ENCODE peak calls at places on chromosomes 4 and X, in four cellular contexts. W, D, N and E are unnamed samples.

GRCh38 chr4:177339794-177340374 is 30.2 kb downstream of the NEIL3 start:
- DNase-seq in D (peak), N (no peak), W (no peak), E (peak)

GRCh38 chr4:24912252-24913098 is at the start of gene CCDC149:
- DNase-seq in W (no peak), N (no peak), D (peak), E (no peak)

GRCh38 chr4:3235581-3235980 is 13.4 kb upstream of the MSANTD1 start:
- DNase-seq in W (no peak), N (no peak), D (no peak), E (no peak)

GRCh38 chr4:175946472-175947116 is 119.0 kb upstream of the WDR17 start:
- DNase-seq in N (no peak), D (peak), W (no peak), E (no peak)

GRCh38 chr4:121686265-121686664 is 10.5 kb downstream of the ANXA5 start:
- DNase-seq in N (no peak), D (no peak), W (no peak), E (no peak)

GRCh38 chr4:184643726-184644125 is 5.5 kb downstream of the CASP3 start:
- DNase-seq in D (no peak), W (no peak), N (no peak), E (no peak)

GRCh38 chrX:130555341-130555740 is 153.6 kb downstream of the RBMX2 start:
- DNase-seq in W (no peak), D (no peak), N (no peak), E (peak)

GRCh38 chr4:133513891-133514290 is 364.8 kb downstream of the PCDH10 start:
- DNase-seq in N (no peak), W (no peak), D (peak), E (no peak)

GRCh38 chr4:75547647-75548387 is 8.0 kb upstream of the ODAPH start:
- DNase-seq in D (peak), N (no peak), W (no peak), E (peak)

GRCh38 chr4:42136371-42136770 is 16.1 kb downstream of the BEND4 start:
- DNase-seq in D (no peak), N (no peak), W (no peak), E (no peak)

GRCh38 chr4:20254517-20255250 is 3.0 kb downstream of the SLIT2 start:
- DNase-seq in W (no peak), D (peak), N (no peak), E (no peak)

GRCh38 chr4:96175871-96176270 is 336.0 kb downstream of the PDHA2 start:
- DNase-seq in N (no peak), W (no peak), D (no peak), E (no peak)

GRCh38 chrX:139203681-139204575 is 326.6 kb upstream of the F9 start:
- DNase-seq in D (no peak), N (no peak), W (no peak), E (no peak)

GRCh38 chr4:71867598-71867997 is 83.7 kb upstream of the GC start:
- DNase-seq in N (no peak), W (no peak), D (no peak), E (no peak)

GRCh38 chr4:54659213-54660144 is 1.7 kb downstream of the KIT start:
- DNase-seq in D (peak), W (no peak), N (no peak), E (no peak)

GRCh38 chr4:72666910-72667309 is 97.9 kb upstream of the ADAMTS3 start:
- DNase-seq in W (peak), D (no peak), N (no peak), E (no peak)

GRCh38 chr4:2757426-2757825 is 1.3 kb upstream of the TNIP2 start:
- DNase-seq in W (no peak), N (no peak), D (no peak), E (no peak)

GRCh38 chr4:183099537-183100297 is 660 bp downstream of the WWC2 start:
- DNase-seq in W (no peak), N (no peak), D (no peak), E (no peak)

GRCh38 chr4:146291313-146291712 is 77.0 kb downstream of the REELD1 start:
- DNase-seq in D (no peak), N (no peak), W (no peak), E (no peak)

GRCh38 chr4:1234811-1235292 is 14.1 kb downstream of the CTBP1 start:
- DNase-seq in D (no peak), N (no peak), W (no peak), E (no peak)

GRCh38 chr4:119209077-119209476 is 3.4 kb upstream of the USP53 start:
- DNase-seq in D (peak), N (peak), W (no peak), E (peak)

GRCh38 chrX:43469391-43470054 is 186.6 kb upstream of the MAOA start:
- DNase-seq in W (no peak), D (no peak), N (no peak), E (no peak)

GRCh38 chrX:18252644-18253359 is 32.1 kb upstream of the BEND2 start:
- DNase-seq in W (no peak), D (peak), N (no peak), E (no peak)

GRCh38 chr4:185880571-185880970 is 68.6 kb upstream of the SORBS2 start:
- DNase-seq in N (no peak), D (no peak), W (no peak), E (no peak)

GRCh38 chr4:149404143-149404542 is 411.5 kb downstream of the IQCM start:
- DNase-seq in W (no peak), D (no peak), N (no peak), E (no peak)

DNA sequence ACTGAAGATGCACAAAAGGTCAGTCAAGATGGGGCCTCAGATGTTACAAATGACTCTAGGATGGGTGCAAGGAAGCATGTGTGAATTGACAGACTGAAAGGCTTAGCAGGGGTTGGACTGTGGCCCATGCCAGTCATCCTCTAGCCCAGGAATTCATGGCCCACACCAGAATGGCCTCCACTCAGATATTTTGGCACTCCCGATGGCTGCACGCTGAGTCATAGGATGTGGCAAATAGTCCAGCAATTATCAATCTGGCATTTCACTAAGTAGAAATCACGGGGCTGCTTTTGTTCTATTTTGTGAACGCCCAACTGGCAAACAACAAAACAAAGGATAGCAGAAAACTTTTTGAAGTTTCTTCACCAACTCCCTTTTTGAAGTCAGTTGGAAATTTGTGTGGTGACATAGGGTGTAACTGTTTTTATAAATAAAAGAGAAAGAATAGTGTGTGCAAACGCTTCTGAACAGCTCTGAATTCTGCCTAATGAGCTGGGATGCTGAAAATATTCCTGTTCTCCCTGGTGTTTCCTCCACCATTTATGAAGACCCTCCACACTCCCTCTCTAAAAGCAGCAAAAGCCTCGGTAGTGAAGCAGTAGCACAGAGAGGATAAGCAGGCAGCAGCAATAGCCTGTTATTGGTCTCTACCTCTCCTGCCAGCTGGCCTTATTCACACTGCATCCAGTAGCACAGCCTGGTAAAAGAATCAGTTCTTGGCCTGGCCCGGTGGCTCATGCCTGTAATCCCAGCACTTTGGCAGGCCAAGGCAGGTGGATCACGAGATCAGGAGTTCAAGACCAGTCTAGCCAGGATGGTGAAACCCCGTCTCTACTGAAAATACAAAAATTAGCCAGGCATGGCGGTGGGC is 406.2 kb downstream of the IQCM start:
- DNase-seq in W (no peak), D (peak), N (peak), E (peak)
- H3K4me3 ChIP-seq in W (no peak), D (no peak), N (no peak), E (no peak)

GRCh38 chr4:7103031-7103598 is 35.3 kb upstream of the GRPEL1 start:
- DNase-seq in D (peak), N (peak), W (no peak), E (no peak)
- TF ChIP-seq CTCF in D (no peak), N (no peak), W (no peak), E (no peak)

GRCh38 chr4:38695844-38696243 is 31.8 kb downstream of the KLF3 start:
- DNase-seq in D (no peak), N (no peak), W (no peak), E (no peak)

GRCh38 chr4:38696697-38697096 is 32.7 kb downstream of the KLF3 start:
- DNase-seq in W (no peak), N (no peak), D (peak), E (no peak)

GRCh38 chr4:38694330-38694729 is 30.3 kb downstream of the KLF3 start:
- DNase-seq in D (no peak), N (no peak), W (no peak), E (no peak)

GRCh38 chr4:38703625-38704024 is 39.6 kb downstream of the KLF3 start:
- DNase-seq in W (no peak), D (no peak), N (no peak), E (no peak)

DNA sequence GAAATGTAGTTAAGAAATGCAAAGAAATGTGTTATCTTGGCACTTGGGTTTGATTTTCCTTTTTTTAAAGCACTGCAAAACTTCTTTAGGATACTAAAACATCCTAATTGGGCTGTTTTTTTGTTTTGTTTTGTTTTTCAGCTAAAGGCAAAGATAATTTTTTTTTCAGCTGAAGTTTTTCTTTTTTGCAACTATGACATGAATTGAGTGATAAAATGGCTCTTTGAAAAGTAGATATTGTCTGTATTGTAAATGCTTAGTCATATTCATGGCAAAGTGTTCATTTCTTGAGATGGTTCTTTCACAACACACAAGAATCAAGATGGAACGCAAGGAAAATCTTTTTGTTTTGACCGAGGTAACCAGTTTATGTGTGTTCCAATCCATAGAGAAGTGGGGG is 35.1 kb downstream of the KLF3 start:
- DNase-seq in N (no peak), W (no peak), D (no peak), E (no peak)
- H3K4me3 ChIP-seq in N (no peak), W (no peak), D (no peak), E (no peak)

GRCh38 chr4:7814451-7814850 is 125.2 kb downstream of the AFAP1 start:
- DNase-seq in W (no peak), N (no peak), D (no peak), E (no peak)

GRCh38 chr4:7816771-7817170 is 122.9 kb downstream of the AFAP1 start:
- DNase-seq in N (no peak), D (no peak), W (no peak), E (no peak)

GRCh38 chr4:7815981-7816380 is 123.7 kb downstream of the AFAP1 start:
- DNase-seq in D (no peak), W (no peak), N (no peak), E (no peak)

GRCh38 chr4:7813674-7814073 is 126.0 kb downstream of the AFAP1 start:
- DNase-seq in W (no peak), N (peak), D (peak), E (no peak)

DNA sequence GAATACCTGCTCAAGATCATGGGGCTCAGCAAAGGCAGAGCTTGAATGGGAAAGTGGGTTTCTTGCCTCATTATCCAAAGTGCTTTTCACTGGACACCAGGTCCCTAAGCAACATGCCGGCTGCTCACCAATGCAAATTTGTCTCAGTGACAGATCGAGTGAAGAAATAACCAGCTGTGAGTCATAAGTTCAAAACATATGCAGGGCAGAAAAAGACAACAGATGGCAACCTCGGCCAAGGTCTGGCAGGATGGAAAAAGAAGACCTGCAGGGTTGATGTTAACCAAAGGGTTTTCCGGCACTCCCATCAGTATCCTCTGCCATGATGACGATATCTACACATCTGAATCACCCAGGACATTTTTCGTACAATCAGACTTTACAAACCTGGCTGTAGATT is 124.1 kb downstream of the AFAP1 start:
- DNase-seq in W (no peak), N (no peak), D (peak), E (no peak)
- TF ChIP-seq CTCF in W (no peak), N (no peak), D (no peak), E (no peak)

GRCh38 chr4:158170691-158171455 is 2.0 kb downstream of the GASK1B start:
- DNase-seq in W (no peak), D (peak), N (no peak), E (no peak)
- H3K4me3 ChIP-seq in W (no peak), D (peak), N (no peak), E (peak)

DNA sequence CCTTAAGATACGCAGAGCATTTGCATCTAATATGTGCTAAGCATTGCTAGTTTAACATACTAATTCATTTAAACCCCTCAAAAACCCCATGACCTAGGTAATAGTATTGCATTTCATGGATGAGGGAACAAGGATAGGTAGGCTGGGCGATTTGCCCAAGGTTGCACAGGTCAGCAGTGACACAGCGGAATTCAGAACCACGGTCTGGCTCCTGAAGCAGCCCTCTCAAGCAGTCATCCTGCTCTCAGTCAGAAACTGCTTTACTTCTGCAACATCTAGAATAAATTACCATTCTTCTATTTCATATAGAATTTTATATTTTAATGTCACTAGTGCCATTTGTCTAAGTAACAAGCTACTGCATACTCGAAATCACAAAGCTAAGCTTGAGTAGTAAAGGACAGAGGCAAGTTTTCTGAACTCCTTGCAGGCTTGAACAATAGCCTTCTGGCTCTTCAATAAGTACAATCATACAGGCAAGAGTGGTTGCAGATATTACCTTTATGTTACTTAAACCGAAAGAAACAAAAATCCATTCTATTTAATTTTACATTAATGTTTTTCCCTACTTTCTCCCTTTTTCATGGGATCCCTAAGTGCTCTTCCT is 555 bp upstream of the SPP1 start:
- DNase-seq in W (no peak), N (peak), D (no peak), E (no peak)
- TF ChIP-seq CTCF in W (no peak), N (no peak), D (no peak), E (no peak)

GRCh38 chrX:39688576-39689373 is 409.0 kb downstream of the BCOR start:
- DNase-seq in W (peak), N (no peak), D (peak), E (no peak)
- H3K4me3 ChIP-seq in W (peak), N (peak), D (peak), E (peak)

GRCh38 chr4:163535657-163536056 is 41.2 kb downstream of the TMA16 start:
- DNase-seq in N (no peak), D (no peak), W (no peak), E (no peak)
- TF ChIP-seq CTCF in N (no peak), D (no peak), W (peak), E (no peak)

DNA sequence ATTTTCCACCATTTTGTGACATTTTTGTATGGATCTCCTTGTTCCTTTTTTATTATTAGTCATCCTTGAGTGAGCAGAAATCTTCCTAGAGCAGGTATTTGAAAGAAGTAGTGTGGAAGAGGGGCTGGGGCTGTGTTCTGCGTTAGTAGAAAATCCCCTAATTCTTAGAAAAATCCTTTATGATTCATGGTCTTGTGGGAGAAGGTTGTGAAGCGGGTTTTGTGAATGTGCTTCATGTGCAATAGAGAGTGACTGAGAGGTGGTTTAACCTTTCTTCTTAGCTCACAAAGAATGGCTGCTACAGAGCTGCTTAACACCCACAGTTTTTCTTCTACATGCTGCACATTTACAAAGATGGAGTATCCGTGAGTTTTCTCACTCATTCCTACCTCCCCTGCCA is 220.5 kb downstream of the IDS start:
- DNase-seq in D (no peak), W (no peak), N (no peak), E (no peak)
- H3K4me3 ChIP-seq in D (no peak), W (no peak), N (no peak), E (no peak)